ENCODE peak calls at places on chromosomes 3 and 15, in eight cellular contexts. G is adipocyte; N is hippocampal formation; D is HEK293T; T is activated CD8-positive, alpha-beta memory T cell treated with anti-CD3 and anti-CD28 coated beads for 1 hour; A is activated CD4-positive, CD25-positive, alpha-beta regulatory T cell; Z is BE2C; J is A549. K is an unnamed sample.

GRCh38 chr3:29279830-29280229 is 1.0 kb upstream of the RBMS3 start:
- DNase-seq in A (no peak), D (no peak), T (no peak), G (peak), J (no peak), N (peak), Z (no peak), K (no peak)

GRCh38 chr15:58331562-58331902 is 100.3 kb upstream of the LIPC start:
- DNase-seq in G (peak), N (no peak), D (no peak), A (no peak), Z (no peak), J (no peak), T (no peak), K (peak)

GRCh38 chr3:111999924-112000835 is 1.5 kb downstream of the TAGLN3 start:
- DNase-seq in N (no peak), G (no peak), D (no peak), Z (no peak), J (no peak), T (no peak), A (no peak), K (no peak)

GRCh38 chr15:71810256-71811035 is at the start of gene NR2E3:
- DNase-seq in A (no peak), G (no peak), J (no peak), D (no peak), Z (no peak), N (no peak), T (no peak), K (no peak)

GRCh38 chr3:25515131-25515530 is 87.1 kb downstream of the RARB start:
- DNase-seq in T (no peak), D (no peak), N (no peak), J (no peak), Z (no peak), A (no peak), G (no peak), K (no peak)

GRCh38 chr3:38487323-38487722 is 8.8 kb upstream of the EXOG start:
- DNase-seq in T (no peak), J (no peak), D (no peak), Z (no peak), N (no peak), G (no peak), A (no peak), K (no peak)

GRCh38 chr15:42014406-42014805 is 6.4 kb downstream of the PLA2G4E start:
- DNase-seq in Z (no peak), T (no peak), G (no peak), J (no peak), A (no peak), D (no peak), N (no peak), K (no peak)

GRCh38 chr3:133745981-133746721 is at the start of gene TF:
- DNase-seq in G (peak), T (no peak), J (no peak), D (no peak), A (no peak), Z (no peak), N (peak), K (no peak)

GRCh38 chr3:158108596-158108995 is 1.3 kb upstream of the RSRC1 start:
- DNase-seq in T (no peak), Z (no peak), G (peak), D (no peak), A (no peak), N (no peak), J (no peak), K (no peak)

GRCh38 chr3:112101946-112102345 is 15.8 kb downstream of the C3orf52 start:
- DNase-seq in J (no peak), D (no peak), N (no peak), T (no peak), A (no peak), G (peak), Z (no peak), K (no peak)

GRCh38 chr15:89067751-89068150 is 20.5 kb upstream of the ABHD2 start:
- DNase-seq in Z (no peak), D (no peak), T (no peak), N (no peak), G (no peak), J (no peak), A (no peak), K (no peak)

GRCh38 chr3:183247190-183247589 is 5.9 kb upstream of the B3GNT5 start:
- DNase-seq in T (no peak), N (no peak), G (peak), D (no peak), J (no peak), A (no peak), Z (no peak), K (peak)

GRCh38 chr3:158709666-158710083 is 22.6 kb downstream of the RARRES1 start:
- DNase-seq in G (peak), A (no peak), Z (peak), N (no peak), D (no peak), T (no peak), J (no peak), K (peak)

GRCh38 chr15:90035095-90035834 is 34.1 kb downstream of the ZNF710 start:
- DNase-seq in J (peak), A (no peak), N (peak), D (no peak), G (no peak), Z (no peak), T (no peak), K (no peak)

GRCh38 chr3:179558742-179559364 is 3.9 kb upstream of the ACTL6A start:
- DNase-seq in A (peak), Z (peak), J (peak), T (no peak), G (peak), D (peak), N (peak), K (peak)

GRCh38 chr3:160641675-160642330 is 35.2 kb upstream of the ARL14 start:
- DNase-seq in Z (no peak), T (no peak), G (no peak), A (no peak), J (no peak), D (peak), N (no peak), K (peak)

GRCh38 chr3:26825454-26825853 is 202.9 kb downstream of the LRRC3B start:
- DNase-seq in G (no peak), J (no peak), Z (no peak), A (no peak), D (no peak), T (no peak), N (no peak), K (no peak)

GRCh38 chr15:62641782-62642181 is 400.8 kb upstream of the TPM1 start:
- DNase-seq in T (no peak), N (no peak), J (no peak), Z (no peak), A (no peak), G (no peak), D (no peak), K (no peak)